ENCODE peak calls at places on chromosomes 7 and 10, in five cellular contexts. H, W, B, J and K are unnamed samples.

GRCh38 chr10:15370741-15371701 is at the start of gene FAM171A1:
- DNase-seq in H (peak; percentile 82), W (peak; percentile 57), B (peak; percentile 71), J (no peak), K (peak; percentile 62)

GRCh38 chr10:62689712-62690111 is 114.8 kb upstream of the ADO start:
- DNase-seq in H (no peak), W (no peak), B (no peak), J (no peak), K (no peak)

GRCh38 chr10:3763035-3763456 is 22.0 kb downstream of the KLF6 start:
- DNase-seq in H (no peak), W (no peak), B (no peak), J (no peak), K (no peak)

GRCh38 chr7:87926581-87927461 is 7.2 kb upstream of the ADAM22 start:
- DNase-seq in H (no peak), W (peak; percentile 48), B (peak; percentile 46), J (no peak), K (no peak)

GRCh38 chr7:149070372-149071140 is 20.0 kb downstream of the ZNF786 start:
- DNase-seq in H (no peak), W (no peak), B (no peak), J (no peak), K (no peak)

GRCh38 chr7:138009350-138009653 is 7.4 kb upstream of the CREB3L2 start:
- DNase-seq in H (no peak), W (no peak), B (no peak), J (no peak), K (no peak)

GRCh38 chr10:124320778-124321432 is 97.8 kb downstream of the OAT start:
- DNase-seq in H (no peak), W (no peak), B (no peak), J (no peak), K (no peak)

GRCh38 chr10:24821986-24822385 is 98.3 kb upstream of the ARHGAP21 start:
- DNase-seq in H (peak; percentile 33), W (no peak), B (no peak), J (no peak), K (no peak)

GRCh38 chr7:23615331-23615730 is 18.1 kb downstream of the CCDC126 start:
- DNase-seq in H (no peak), W (no peak), B (no peak), J (no peak), K (no peak)

GRCh38 chr7:107742678-107743566 is 1.0 kb upstream of the CBLL1 start:
- DNase-seq in H (no peak), W (peak; percentile 46), B (no peak), J (peak; percentile 1), K (peak; percentile 29)

GRCh38 chr10:43409385-43410109 is 561 bp upstream of the HNRNPF start:
- DNase-seq in H (no peak), W (no peak), B (peak; percentile 90), J (no peak), K (no peak)

GRCh38 chr10:103584216-103585010 is 90.9 kb downstream of the NEURL1 start:
- DNase-seq in H (no peak), W (peak; percentile 66), B (peak; percentile 83), J (no peak), K (no peak)

GRCh38 chr10:79487296-79488194 is 24.8 kb upstream of the EIF5AL1 start:
- DNase-seq in H (peak; percentile 55), W (peak; percentile 78), B (peak; percentile 62), J (peak; percentile 43), K (no peak)

GRCh38 chr7:82050134-82050533 is 280.3 kb upstream of the HGF start:
- DNase-seq in H (no peak), W (no peak), B (no peak), J (peak; percentile 49), K (no peak)

GRCh38 chr10:109504401-109504800 is 418.9 kb downstream of the XPNPEP1 start:
- DNase-seq in H (no peak), W (no peak), B (no peak), J (no peak), K (no peak)

GRCh38 chr10:92081641-92082040 is 158.1 kb downstream of the BTAF1 start:
- DNase-seq in H (no peak), W (no peak), B (no peak), J (no peak), K (no peak)

GRCh38 chr7:114819629-114820362 is 102.1 kb upstream of the MDFIC start:
- DNase-seq in H (no peak), W (no peak), B (no peak), J (peak; percentile 99), K (no peak)

GRCh38 chr7:151212626-151213025 is 2.3 kb upstream of the H2BK1 start:
- DNase-seq in H (no peak), W (no peak), B (no peak), J (no peak), K (no peak)

GRCh38 chr7:77649950-77650349 is 46.3 kb upstream of the RSBN1L start:
- DNase-seq in H (no peak), W (no peak), B (no peak), J (no peak), K (no peak)

GRCh38 chr7:45174328-45174610 is 16.7 kb downstream of the RAMP3 start:
- DNase-seq in H (no peak), W (no peak), B (no peak), J (no peak), K (no peak)

GRCh38 chr10:8060010-8060703 is 5.7 kb downstream of the GATA3 start:
- DNase-seq in H (no peak), W (no peak), B (peak; percentile 91), J (peak; percentile 37), K (no peak)

GRCh38 chr7:29230871-29231345 is 36.3 kb downstream of the CHN2 start:
- DNase-seq in H (no peak), W (no peak), B (no peak), J (no peak), K (no peak)